ENCODE peak calls at places on chromosomes 12 and 14, in eight cellular contexts. P is left ventricle myocardium inferior; B is heart right ventricle; S is fibroblast of lung; X is MM.1S; R is brain microvascular endothelial cell; G is CD8-positive, alpha-beta T cell; K is mucosa of descending colon. Y is an unnamed sample.
A peak's percentile ranks its signal among the peaks of the same experiment; 100 is the strongest.

GRCh38 chr14:46480817-46481216 is 170.8 kb downstream of the RPL10L start:
- DNase-seq in B (no peak), G (no peak), R (no peak), P (no peak), K (no peak), X (no peak), S (no peak), Y (no peak)

GRCh38 chr12:63931703-63932102 is 87.2 kb downstream of the SRGAP1 start:
- DNase-seq in K (no peak), S (no peak), G (no peak), R (no peak), X (no peak), B (no peak), P (no peak), Y (no peak)

GRCh38 chr14:49972840-49973239 is 80.0 kb downstream of the ARF6 start:
- DNase-seq in S (peak; percentile 94), B (no peak), G (no peak), K (peak; percentile 62), R (peak; percentile 93), X (peak; percentile 16), P (no peak), Y (peak; percentile 91)

GRCh38 chr12:5467941-5468340 is 36.0 kb downstream of the NTF3 start:
- DNase-seq in K (no peak), X (no peak), B (no peak), S (no peak), R (no peak), G (no peak), P (no peak), Y (no peak)

GRCh38 chr14:69719501-69719951 is 47.4 kb upstream of the SRSF5 start:
- DNase-seq in G (no peak), K (peak; percentile 51), X (no peak), P (peak; percentile 50), R (peak; percentile 92), S (peak; percentile 96), B (no peak), Y (peak; percentile 77)

GRCh38 chr12:105275997-105276760 is 40.2 kb upstream of the APPL2 start:
- DNase-seq in K (no peak), B (no peak), X (no peak), G (no peak), R (no peak), S (no peak), P (no peak), Y (no peak)

GRCh38 chr12:88969127-88969526 is 383.2 kb downstream of the DUSP6 start:
- DNase-seq in X (no peak), G (no peak), P (no peak), S (no peak), K (no peak), R (no peak), B (no peak), Y (no peak)

GRCh38 chr12:112664569-112664968 is 127.0 kb upstream of the RPH3A start:
- DNase-seq in S (peak; percentile 3), G (no peak), B (no peak), R (peak; percentile 7), K (no peak), X (peak; percentile 5), P (no peak), Y (peak; percentile 1)

GRCh38 chr14:103739793-103740501 is 24.3 kb downstream of the ZFYVE21 start:
- DNase-seq in P (no peak), K (no peak), X (no peak), S (no peak), R (no peak), B (no peak), G (no peak), Y (no peak)

GRCh38 chr14:71665157-71665556 is 267.1 kb upstream of the RGS6 start:
- DNase-seq in B (no peak), S (peak; percentile 91), P (no peak), G (no peak), K (no peak), X (no peak), R (peak; percentile 68), Y (peak; percentile 82)

GRCh38 chr12:54428050-54429013 is 9.3 kb upstream of the ITGA5 start:
- DNase-seq in S (peak; percentile 87), X (no peak), B (no peak), P (no peak), G (no peak), K (no peak), R (peak; percentile 60), Y (peak; percentile 76)

DNA sequence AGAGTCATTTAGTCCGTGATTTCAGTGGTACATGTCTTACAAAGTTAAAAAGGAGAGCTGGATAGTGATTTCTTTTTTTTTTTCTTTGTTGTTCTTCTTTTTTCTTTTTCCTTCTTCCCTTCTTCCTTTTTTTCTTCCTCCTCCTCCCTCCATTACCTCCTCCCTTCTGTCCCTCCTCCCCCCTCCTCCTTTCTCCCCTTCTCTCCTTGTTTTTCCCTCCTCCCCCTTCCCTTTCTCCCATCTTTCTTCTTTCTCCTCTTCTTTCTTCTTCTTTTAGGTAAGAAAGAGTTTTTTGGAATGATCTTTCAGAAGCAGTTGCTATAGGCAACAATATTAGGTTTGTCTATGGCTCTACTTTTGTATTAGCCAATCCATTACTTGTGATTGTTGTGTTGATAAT is 368.6 kb downstream of the RAD51B start:
- DNase-seq in R (no peak), B (no peak), S (no peak), P (no peak), X (no peak), G (no peak), K (no peak), Y (no peak)
- H3K4me3 ChIP-seq in R (no peak overlapping the region), B (no peak overlapping the region), S (no peak overlapping the region), P (no peak overlapping the region), X (no peak overlapping the region), G (no peak overlapping the region), K (no peak overlapping the region), Y (no peak overlapping the region)

DNA sequence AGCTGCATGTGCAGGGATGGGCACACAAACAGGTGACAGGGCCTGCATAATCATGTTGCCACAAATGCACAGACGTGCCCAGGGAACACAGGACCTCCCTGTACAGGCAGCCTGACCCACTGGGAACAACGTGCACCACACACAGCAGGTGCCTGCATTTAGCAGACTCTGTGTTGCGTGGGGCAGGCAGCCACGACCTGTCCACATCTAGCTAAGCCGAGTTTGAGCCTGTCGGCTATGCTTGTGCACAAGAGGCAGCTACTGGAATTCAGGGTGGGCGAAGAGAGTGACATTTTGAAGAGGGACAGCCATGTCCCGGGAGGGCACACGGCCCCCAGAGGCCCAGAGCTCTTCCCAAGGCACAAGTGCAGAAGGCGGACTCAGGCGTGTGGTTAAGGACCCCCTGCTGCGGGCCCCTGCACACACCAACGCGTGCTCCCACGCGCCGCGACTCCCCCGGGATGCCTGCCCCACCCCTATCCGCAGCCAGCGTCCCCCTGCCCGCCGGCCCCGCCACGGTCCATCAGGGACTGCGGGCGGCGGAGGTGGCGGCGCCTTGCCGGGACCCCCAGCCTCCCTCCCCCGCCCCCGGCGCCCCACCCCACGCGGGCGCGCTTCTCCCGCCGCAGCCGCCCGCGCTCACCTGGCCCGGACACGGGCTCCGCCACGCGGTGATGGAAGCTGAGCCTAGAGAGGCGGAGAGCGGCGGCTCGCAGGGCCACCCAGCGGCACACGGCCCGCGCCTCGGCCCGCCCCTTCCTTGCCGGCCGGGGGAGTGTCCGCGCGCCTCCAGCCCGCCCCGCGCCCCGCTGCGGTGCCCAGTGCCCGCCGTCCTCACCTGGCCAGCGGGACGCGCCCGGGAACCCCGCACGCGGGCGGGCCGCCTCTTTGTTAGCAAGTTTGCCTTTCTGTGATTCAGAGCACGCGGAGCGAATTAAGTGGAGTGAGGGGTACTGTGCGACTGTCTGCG is 125.3 kb upstream of the PRMT8 start:
- DNase-seq in P (peak; percentile 30), G (no peak), B (peak; percentile 36), S (peak; percentile 2), R (no peak), X (no peak), K (no peak), Y (peak; percentile 3)
- TF ChIP-seq CTCF in P (no peak), G (no peak), B (no peak), S (no peak), R (no peak), X (no peak), K (no peak), Y (no peak)

GRCh38 chr12:9735601-9736000 is 2.7 kb upstream of the CLECL1 start:
- DNase-seq in S (no peak), R (no peak), G (no peak), P (no peak), B (no peak), X (no peak), K (no peak), Y (no peak)

GRCh38 chr12:9736931-9737705 is 4.2 kb upstream of the CLECL1 start:
- DNase-seq in S (no peak), G (no peak), P (no peak), X (no peak), B (no peak), K (no peak), R (no peak), Y (no peak)

GRCh38 chr12:9742665-9743064 is 9.8 kb upstream of the CLECL1 start:
- DNase-seq in P (no peak), R (no peak), X (peak; percentile 89), K (peak; percentile 60), B (no peak), G (peak; percentile 36), S (no peak), Y (no peak)

GRCh38 chr12:9741726-9742125 is 8.8 kb upstream of the CLECL1 start:
- DNase-seq in K (peak; percentile 55), R (no peak), G (peak; percentile 54), B (no peak), X (peak; percentile 90), P (no peak), S (no peak), Y (no peak)

GRCh38 chr12:9740109-9740750 is 7.3 kb upstream of the CLECL1 start:
- DNase-seq in B (no peak), X (no peak), P (no peak), R (no peak), K (no peak), S (no peak), G (no peak), Y (no peak)
- H3K4me3 ChIP-seq in B (no peak overlapping the region), X (peak overlapping the region; percentile 38), P (peak overlapping the region; percentile 59), R (peak overlapping the region; percentile 18), K (no peak overlapping the region), S (no peak overlapping the region), G (no peak overlapping the region), Y (no peak overlapping the region)

GRCh38 chr12:111337371-111337770 is 31.5 kb downstream of the PHETA1 start:
- DNase-seq in P (no peak), B (no peak), S (no peak), G (no peak), R (no peak), K (no peak), X (no peak), Y (no peak)
- TF ChIP-seq CTCF in P (no peak), B (no peak), S (no peak), G (no peak), R (no peak), K (no peak), X (no peak), Y (no peak)

GRCh38 chr14:68247867-68248266 is 428.3 kb downstream of the RAD51B start:
- DNase-seq in X (no peak), K (no peak), G (no peak), R (no peak), S (no peak), B (no peak), P (no peak), Y (peak; percentile 81)

GRCh38 chr14:68248481-68249255 is 429.1 kb downstream of the RAD51B start:
- DNase-seq in G (no peak), B (peak; percentile 23), R (no peak), K (peak; percentile 58), X (peak; percentile 11), S (peak; percentile 81), P (no peak), Y (peak; percentile 78)

GRCh38 chr14:68246074-68246980 is 426.7 kb downstream of the RAD51B start:
- DNase-seq in X (no peak), P (no peak), R (no peak), S (peak; percentile 75), G (no peak), K (no peak), B (no peak), Y (no peak)

GRCh38 chr14:68245146-68246073 is 425.8 kb downstream of the RAD51B start:
- DNase-seq in G (no peak), B (no peak), S (peak; percentile 70), X (no peak), K (no peak), P (no peak), R (no peak), Y (peak; percentile 59)

GRCh38 chr14:68247281-68247680 is 427.7 kb downstream of the RAD51B start:
- DNase-seq in G (no peak), K (no peak), R (no peak), S (no peak), P (no peak), B (no peak), X (no peak), Y (no peak)
- H3K4me3 ChIP-seq in G (no peak overlapping the region), K (no peak overlapping the region), R (no peak overlapping the region), S (no peak overlapping the region), P (no peak overlapping the region), B (no peak overlapping the region), X (no peak overlapping the region), Y (no peak overlapping the region)

Y was measured in foreskin fibroblast.